ENCODE peak calls at places on chromosome 19, in nine cellular contexts. One of them, this sample, is unnamed.

GRCh38 chr19:38555200-38555599 is 62.6 kb downstream of the MAP4K1 start:
- DNase-seq in GM23338: no peak
- DNase-seq in neuronal stem cell: no peak
- DNase-seq in OCI-LY7: no peak
- DNase-seq in IMR-90: no peak
- DNase-seq in PC-9: no peak
- DNase-seq in A549: no peak
- DNase-seq in SK-N-SH: no peak
- DNase-seq in fibroblast of lung: no peak
- DNase-seq in this sample: no peak

GRCh38 chr19:38930776-38931761 is at the start of gene MRPS12:
- DNase-seq in IMR-90: peak; percentile 99
- DNase-seq in PC-9: peak; percentile 96
- DNase-seq in GM23338: peak; percentile 100
- DNase-seq in A549: peak; percentile 100
- DNase-seq in SK-N-SH: peak; percentile 97
- DNase-seq in OCI-LY7: peak; percentile 100
- DNase-seq in fibroblast of lung: peak; percentile 99
- DNase-seq in neuronal stem cell: peak; percentile 99
- DNase-seq in this sample: peak; percentile 100

GRCh38 chr19:3270908-3271307 is 46.4 kb downstream of the CELF5 start:
- DNase-seq in IMR-90: peak; percentile 45
- DNase-seq in GM23338: peak; percentile 96
- DNase-seq in fibroblast of lung: peak; percentile 47
- DNase-seq in neuronal stem cell: peak; percentile 56
- DNase-seq in A549: peak; percentile 73
- DNase-seq in OCI-LY7: peak; percentile 58
- DNase-seq in SK-N-SH: peak; percentile 89
- DNase-seq in PC-9: peak; percentile 67
- DNase-seq in this sample: peak; percentile 75

GRCh38 chr19:5985098-5985783 is 7.3 kb upstream of the RANBP3 start:
- DNase-seq in SK-N-SH: no peak
- DNase-seq in GM23338: no peak
- DNase-seq in IMR-90: peak; percentile 61
- DNase-seq in PC-9: peak; percentile 75
- DNase-seq in fibroblast of lung: peak; percentile 38
- DNase-seq in neuronal stem cell: no peak
- DNase-seq in A549: no peak
- DNase-seq in OCI-LY7: no peak
- DNase-seq in this sample: no peak

GRCh38 chr19:1177322-1178114 is 3.5 kb upstream of the SBNO2 start:
- DNase-seq in fibroblast of lung: peak; percentile 94
- DNase-seq in SK-N-SH: no peak
- DNase-seq in A549: peak; percentile 88
- DNase-seq in GM23338: no peak
- DNase-seq in IMR-90: peak; percentile 97
- DNase-seq in neuronal stem cell: no peak
- DNase-seq in OCI-LY7: no peak
- DNase-seq in PC-9: peak; percentile 87
- DNase-seq in this sample: no peak

GRCh38 chr19:39304701-39305571 is 8.7 kb downstream of the IFNL1 start:
- DNase-seq in A549: no peak
- DNase-seq in GM23338: peak; percentile 58
- DNase-seq in neuronal stem cell: no peak
- DNase-seq in fibroblast of lung: no peak
- DNase-seq in PC-9: no peak
- DNase-seq in SK-N-SH: no peak
- DNase-seq in OCI-LY7: no peak
- DNase-seq in IMR-90: no peak
- DNase-seq in this sample: no peak

GRCh38 chr19:10416380-10417257 is 3.7 kb upstream of the PDE4A start:
- DNase-seq in A549: peak; percentile 95
- DNase-seq in OCI-LY7: peak; percentile 97
- DNase-seq in neuronal stem cell: peak; percentile 84
- DNase-seq in PC-9: peak; percentile 80
- DNase-seq in GM23338: peak; percentile 92
- DNase-seq in fibroblast of lung: peak; percentile 89
- DNase-seq in SK-N-SH: peak; percentile 99
- DNase-seq in IMR-90: peak; percentile 90
- DNase-seq in this sample: peak; percentile 93

GRCh38 chr19:29107831-29108230 is 105.1 kb downstream of the UQCRFS1 start:
- DNase-seq in fibroblast of lung: no peak
- DNase-seq in GM23338: no peak
- DNase-seq in SK-N-SH: no peak
- DNase-seq in PC-9: no peak
- DNase-seq in A549: no peak
- DNase-seq in neuronal stem cell: no peak
- DNase-seq in OCI-LY7: no peak
- DNase-seq in IMR-90: no peak
- DNase-seq in this sample: no peak

GRCh38 chr19:53908106-53908932 is 759 bp upstream of the CACNG7 start:
- DNase-seq in OCI-LY7: peak; percentile 52
- DNase-seq in fibroblast of lung: peak; percentile 40
- DNase-seq in SK-N-SH: peak; percentile 89
- DNase-seq in PC-9: no peak
- DNase-seq in neuronal stem cell: peak; percentile 77
- DNase-seq in IMR-90: peak; percentile 40
- DNase-seq in A549: peak; percentile 85
- DNase-seq in GM23338: peak; percentile 95
- DNase-seq in this sample: peak; percentile 61

GRCh38 chr19:23512151-23512925 is 117.1 kb upstream of the ZNF91 start:
- DNase-seq in neuronal stem cell: no peak
- DNase-seq in GM23338: no peak
- DNase-seq in A549: no peak
- DNase-seq in SK-N-SH: no peak
- DNase-seq in IMR-90: no peak
- DNase-seq in OCI-LY7: no peak
- DNase-seq in PC-9: no peak
- DNase-seq in fibroblast of lung: no peak
- DNase-seq in this sample: no peak

GRCh38 chr19:24029941-24030636 is 56.9 kb upstream of the ZNF254 start:
- DNase-seq in A549: no peak
- DNase-seq in GM23338: peak; percentile 66
- DNase-seq in SK-N-SH: no peak
- DNase-seq in PC-9: no peak
- DNase-seq in fibroblast of lung: no peak
- DNase-seq in OCI-LY7: peak; percentile 18
- DNase-seq in neuronal stem cell: no peak
- DNase-seq in IMR-90: no peak
- DNase-seq in this sample: peak; percentile 11

GRCh38 chr19:57850553-57851017 is 926 bp downstream of the ZNF587 start:
- DNase-seq in PC-9: peak; percentile 84
- DNase-seq in GM23338: peak; percentile 86
- DNase-seq in OCI-LY7: peak; percentile 20
- DNase-seq in IMR-90: peak; percentile 31
- DNase-seq in neuronal stem cell: peak; percentile 9
- DNase-seq in A549: peak; percentile 41
- DNase-seq in SK-N-SH: peak; percentile 32
- DNase-seq in fibroblast of lung: peak; percentile 28
- DNase-seq in this sample: peak; percentile 41

GRCh38 chr19:16293133-16294085 is 31.2 kb upstream of the KLF2 start:
- DNase-seq in A549: peak; percentile 94
- DNase-seq in OCI-LY7: no peak
- DNase-seq in fibroblast of lung: peak; percentile 98
- DNase-seq in SK-N-SH: no peak
- DNase-seq in GM23338: no peak
- DNase-seq in IMR-90: peak; percentile 99
- DNase-seq in PC-9: peak; percentile 92
- DNase-seq in neuronal stem cell: no peak
- DNase-seq in this sample: peak; percentile 66

GRCh38 chr19:51001495-51001894 is at the start of gene KLK8:
- DNase-seq in GM23338: peak; percentile 34
- DNase-seq in OCI-LY7: no peak
- DNase-seq in PC-9: peak; percentile 70
- DNase-seq in IMR-90: no peak
- DNase-seq in SK-N-SH: no peak
- DNase-seq in neuronal stem cell: no peak
- DNase-seq in A549: no peak
- DNase-seq in fibroblast of lung: no peak
- DNase-seq in this sample: no peak

GRCh38 chr19:12513531-12514061 is 29.0 kb upstream of the ZNF709 start:
- DNase-seq in fibroblast of lung: no peak
- DNase-seq in A549: no peak
- DNase-seq in GM23338: peak; percentile 75
- DNase-seq in PC-9: no peak
- DNase-seq in SK-N-SH: peak; percentile 55
- DNase-seq in neuronal stem cell: no peak
- DNase-seq in IMR-90: no peak
- DNase-seq in OCI-LY7: no peak
- DNase-seq in this sample: no peak
- H3K4me2 ChIP-seq in fibroblast of lung: no peak overlapping the region
- H3K4me2 ChIP-seq in A549: no peak overlapping the region
- H3K4me2 ChIP-seq in GM23338: no peak overlapping the region
- H3K4me2 ChIP-seq in PC-9: no peak overlapping the region
- H3K4me2 ChIP-seq in SK-N-SH: no peak overlapping the region
- H3K4me2 ChIP-seq in neuronal stem cell: no peak overlapping the region
- H3K4me2 ChIP-seq in IMR-90: no peak overlapping the region
- H3K4me2 ChIP-seq in OCI-LY7: no peak overlapping the region
- H3K4me2 ChIP-seq in this sample: no peak overlapping the region

GRCh38 chr19:18306209-18306902 is 16.5 kb downstream of the LSM4 start:
- DNase-seq in SK-N-SH: peak; percentile 15
- DNase-seq in neuronal stem cell: no peak
- DNase-seq in IMR-90: no peak
- DNase-seq in PC-9: no peak
- DNase-seq in A549: no peak
- DNase-seq in GM23338: no peak
- DNase-seq in OCI-LY7: peak; percentile 64
- DNase-seq in fibroblast of lung: no peak
- DNase-seq in this sample: no peak
- H3K4me2 ChIP-seq in SK-N-SH: no peak overlapping the region
- H3K4me2 ChIP-seq in neuronal stem cell: no peak overlapping the region
- H3K4me2 ChIP-seq in IMR-90: no peak overlapping the region
- H3K4me2 ChIP-seq in PC-9: no peak overlapping the region
- H3K4me2 ChIP-seq in A549: no peak overlapping the region
- H3K4me2 ChIP-seq in GM23338: no peak overlapping the region
- H3K4me2 ChIP-seq in OCI-LY7: peak overlapping the region; percentile 85
- H3K4me2 ChIP-seq in fibroblast of lung: no peak overlapping the region
- H3K4me2 ChIP-seq in this sample: no peak overlapping the region

GRCh38 chr19:42220751-42221097 is 612 bp downstream of the ZNF526 start:
- DNase-seq in IMR-90: no peak
- DNase-seq in OCI-LY7: no peak
- DNase-seq in GM23338: no peak
- DNase-seq in fibroblast of lung: no peak
- DNase-seq in SK-N-SH: no peak
- DNase-seq in PC-9: no peak
- DNase-seq in A549: no peak
- DNase-seq in neuronal stem cell: no peak
- DNase-seq in this sample: no peak

GRCh38 chr19:42216653-42217521 is 590 bp downstream of the DEDD2 start:
- DNase-seq in fibroblast of lung: peak; percentile 23
- DNase-seq in IMR-90: peak; percentile 16
- DNase-seq in neuronal stem cell: peak; percentile 72
- DNase-seq in A549: no peak
- DNase-seq in GM23338: peak; percentile 80
- DNase-seq in OCI-LY7: peak; percentile 69
- DNase-seq in SK-N-SH: peak; percentile 86
- DNase-seq in PC-9: peak; percentile 40
- DNase-seq in this sample: peak; percentile 80

GRCh38 chr19:42217522-42218442 is at the start of gene DEDD2:
- DNase-seq in fibroblast of lung: peak; percentile 96
- DNase-seq in IMR-90: peak; percentile 99
- DNase-seq in GM23338: peak; percentile 96
- DNase-seq in PC-9: peak; percentile 90
- DNase-seq in SK-N-SH: peak; percentile 95
- DNase-seq in OCI-LY7: peak; percentile 98
- DNase-seq in A549: peak; percentile 100
- DNase-seq in neuronal stem cell: peak; percentile 96
- DNase-seq in this sample: peak; percentile 99

GRCh38 chr19:42219812-42220750 is at the start of gene ZNF526:
- DNase-seq in neuronal stem cell: peak; percentile 99
- DNase-seq in PC-9: peak; percentile 92
- DNase-seq in fibroblast of lung: peak; percentile 97
- DNase-seq in SK-N-SH: peak; percentile 99
- DNase-seq in GM23338: peak; percentile 99
- DNase-seq in OCI-LY7: peak; percentile 99
- DNase-seq in A549: peak; percentile 100
- DNase-seq in IMR-90: peak; percentile 97
- DNase-seq in this sample: peak; percentile 99

DNA sequence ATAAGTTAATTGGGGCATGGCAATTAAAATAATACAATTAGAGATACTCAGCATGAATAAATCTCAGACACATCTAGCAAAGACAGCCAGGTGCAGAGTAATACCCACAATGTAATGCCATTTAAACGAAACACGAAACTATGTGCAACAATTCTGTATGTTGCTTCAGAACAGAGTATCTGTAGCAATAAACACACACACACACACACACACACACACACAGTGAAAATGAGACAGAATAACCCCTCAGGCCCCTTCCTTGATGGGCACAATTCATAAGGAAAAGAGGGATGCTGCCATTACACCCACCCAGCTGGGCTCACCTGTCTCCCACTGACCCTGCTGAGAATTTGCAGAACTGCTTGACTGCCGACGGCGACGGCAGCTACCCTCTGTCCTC is 2.7 kb downstream of the DEDD2 start:
- DNase-seq in OCI-LY7: no peak
- DNase-seq in neuronal stem cell: no peak
- DNase-seq in SK-N-SH: no peak
- DNase-seq in fibroblast of lung: no peak
- DNase-seq in IMR-90: no peak
- DNase-seq in A549: no peak
- DNase-seq in GM23338: no peak
- DNase-seq in PC-9: no peak
- DNase-seq in this sample: no peak
- H3K4me2 ChIP-seq in OCI-LY7: peak overlapping the region; percentile 91
- H3K4me2 ChIP-seq in neuronal stem cell: no peak overlapping the region
- H3K4me2 ChIP-seq in SK-N-SH: no peak overlapping the region
- H3K4me2 ChIP-seq in fibroblast of lung: no peak overlapping the region
- H3K4me2 ChIP-seq in IMR-90: no peak overlapping the region
- H3K4me2 ChIP-seq in A549: no peak overlapping the region
- H3K4me2 ChIP-seq in GM23338: no peak overlapping the region
- H3K4me2 ChIP-seq in PC-9: peak overlapping the region; percentile 89
- H3K4me2 ChIP-seq in this sample: peak overlapping the region; percentile 96

DNA sequence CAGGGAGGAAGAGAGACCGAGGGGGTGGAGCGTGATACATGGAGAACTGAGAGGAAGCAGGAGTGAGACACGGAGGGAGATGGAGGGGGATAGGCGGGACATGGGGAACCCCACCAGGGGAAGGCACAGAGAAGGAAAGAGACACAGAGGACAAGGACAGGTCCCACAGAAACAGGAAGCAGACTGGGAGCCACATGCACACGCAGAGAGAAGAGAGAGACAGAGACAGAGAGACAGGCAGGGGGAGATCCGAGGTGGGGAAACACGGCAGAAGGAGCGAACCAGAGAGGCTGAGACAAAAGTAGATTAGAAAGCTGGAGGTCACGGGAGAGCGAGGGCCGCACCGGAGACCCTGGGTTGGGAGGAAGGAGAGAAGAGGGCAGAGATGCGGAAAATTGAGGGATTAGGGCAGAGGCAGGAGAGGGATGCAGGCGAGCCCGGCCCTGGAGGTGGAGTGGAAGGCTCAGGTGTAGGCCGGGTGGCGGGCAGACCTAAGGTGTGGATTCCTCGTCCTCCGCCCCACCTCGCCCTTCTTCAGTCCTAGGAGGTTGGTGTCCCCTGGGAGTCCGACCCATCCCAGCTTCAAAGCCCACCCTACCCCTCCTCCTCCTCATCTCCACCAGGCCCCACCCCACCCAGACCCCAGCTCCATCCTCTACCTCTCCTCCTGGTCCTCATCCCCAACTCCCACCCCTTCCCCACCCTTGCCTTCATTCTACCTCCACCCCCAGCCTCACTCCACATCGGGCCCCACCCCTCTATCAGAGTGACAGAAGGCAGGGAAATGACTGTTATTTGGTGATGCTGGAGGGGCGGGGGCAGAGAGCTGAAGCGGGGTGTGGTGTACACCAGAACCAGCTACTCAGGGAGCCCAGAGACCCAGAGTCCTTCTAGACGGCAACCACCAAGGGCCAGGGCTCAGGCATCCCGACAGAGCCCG is 6.7 kb downstream of the ERFL start:
- DNase-seq in PC-9: no peak
- DNase-seq in IMR-90: no peak
- DNase-seq in OCI-LY7: no peak
- DNase-seq in SK-N-SH: no peak
- DNase-seq in fibroblast of lung: no peak
- DNase-seq in A549: no peak
- DNase-seq in neuronal stem cell: no peak
- DNase-seq in GM23338: no peak
- DNase-seq in this sample: no peak
- H3K4me2 ChIP-seq in PC-9: no peak overlapping the region
- H3K4me2 ChIP-seq in IMR-90: no peak overlapping the region
- H3K4me2 ChIP-seq in OCI-LY7: no peak overlapping the region
- H3K4me2 ChIP-seq in SK-N-SH: no peak overlapping the region
- H3K4me2 ChIP-seq in fibroblast of lung: no peak overlapping the region
- H3K4me2 ChIP-seq in A549: no peak overlapping the region
- H3K4me2 ChIP-seq in neuronal stem cell: no peak overlapping the region
- H3K4me2 ChIP-seq in GM23338: peak overlapping the region; percentile 73
- H3K4me2 ChIP-seq in this sample: no peak overlapping the region

This sample was measured in K562.